ENCODE peak calls at places on chromosomes 2 and 18, in ten cellular contexts. N is keratinocyte, R is OCI-LY7, W is GM23248, F is endothelial cell of umbilical vein, C is GM23338, K is neural progenitor cell, U is astrocyte, S is mammary epithelial cell, B is PC-9. Z is an unnamed sample.
A peak's percentile ranks its signal among the peaks of the same experiment; 100 is the strongest.

GRCh38 chr2:219603784-219604183 is 6.1 kb downstream of the STK11IP start:
- DNase-seq in N (no peak), R (no peak), W (no peak), F (no peak), C (no peak), K (no peak), U (no peak), S (no peak), B (no peak), Z (no peak)

GRCh38 chr2:110114007-110114591 is 1.5 kb downstream of the MALL start:
- DNase-seq in N (no peak), R (no peak), W (peak; percentile 41), F (peak; percentile 59), C (peak; percentile 4), K (no peak), U (no peak), S (peak; percentile 62), B (peak; percentile 70), Z (no peak)

GRCh38 chr2:241218131-241219029 is 29.9 kb downstream of the ANO7 start:
- DNase-seq in N (no peak), R (peak; percentile 51), W (peak; percentile 70), F (peak; percentile 31), C (peak; percentile 84), K (peak; percentile 85), U (no peak), S (peak; percentile 12), B (peak; percentile 66), Z (peak; percentile 64)

GRCh38 chr2:8298783-8299182 is 383.1 kb upstream of the ID2 start:
- DNase-seq in N (no peak), R (peak; percentile 83), W (no peak), F (no peak), C (no peak), K (no peak), U (no peak), S (no peak), B (no peak), Z (peak; percentile 68)

GRCh38 chr18:4252840-4253239 is 202.3 kb downstream of the DLGAP1 start:
- DNase-seq in N (no peak), R (no peak), W (no peak), F (no peak), C (no peak), K (no peak), U (no peak), S (no peak), B (no peak), Z (no peak)

GRCh38 chr18:31407649-31408048 is 31.1 kb downstream of the DSG4 start:
- DNase-seq in N (no peak), R (no peak), W (no peak), F (no peak), C (no peak), K (no peak), U (no peak), S (peak; percentile 39), B (no peak), Z (no peak)

GRCh38 chr18:30094556-30094955 is 948.0 kb downstream of the DSC3 start:
- DNase-seq in N (no peak), R (no peak), W (peak; percentile 65), F (peak; percentile 60), C (peak; percentile 49), K (no peak), U (peak; percentile 49), S (peak; percentile 9), B (no peak), Z (no peak)

GRCh38 chr2:157692768-157693167 is 64.1 kb upstream of the ACVR1C start:
- DNase-seq in N (peak; percentile 82), R (no peak), W (peak; percentile 94), F (no peak), C (no peak), K (no peak), U (peak; percentile 99), S (peak; percentile 99), B (peak; percentile 45), Z (no peak)

GRCh38 chr2:207530160-207531023 is 630 bp downstream of the CREB1 start:
- DNase-seq in N (no peak), R (peak; percentile 71), W (peak; percentile 61), F (peak; percentile 60), C (peak; percentile 49), K (peak; percentile 86), U (no peak), S (peak; percentile 46), B (peak; percentile 35), Z (peak; percentile 82)

GRCh38 chr18:55763298-55763697 is 175.3 kb upstream of the TCF4 start:
- DNase-seq in N (peak; percentile 28), R (no peak), W (peak; percentile 60), F (peak; percentile 62), C (no peak), K (no peak), U (peak; percentile 87), S (peak; percentile 72), B (no peak), Z (no peak)

GRCh38 chr2:156331572-156332451 is 709 bp downstream of the NR4A2 start:
- DNase-seq in N (no peak), R (no peak), W (peak; percentile 93), F (peak; percentile 83), C (peak; percentile 77), K (peak; percentile 55), U (peak; percentile 70), S (peak; percentile 78), B (peak; percentile 59), Z (no peak)

GRCh38 chr18:79123948-79124347 is 54.8 kb downstream of the ATP9B start:
- DNase-seq in N (no peak), R (no peak), W (peak; percentile 8), F (no peak), C (no peak), K (no peak), U (peak; percentile 31), S (peak; percentile 17), B (no peak), Z (no peak)

GRCh38 chr2:53629527-53629926 is 138.1 kb upstream of the CHAC2 start:
- DNase-seq in N (no peak), R (no peak), W (no peak), F (no peak), C (no peak), K (peak; percentile 6), U (no peak), S (no peak), B (no peak), Z (no peak)

GRCh38 chr2:191263050-191263449 is 17.8 kb downstream of the MYO1B start:
- DNase-seq in N (no peak), R (no peak), W (no peak), F (no peak), C (no peak), K (no peak), U (peak; percentile 16), S (no peak), B (no peak), Z (no peak)

GRCh38 chr2:239195318-239195871 is 205.4 kb downstream of the HDAC4 start:
- DNase-seq in N (no peak), R (no peak), W (no peak), F (no peak), C (no peak), K (no peak), U (peak; percentile 5), S (no peak), B (no peak), Z (no peak)

GRCh38 chr2:85221291-85221690 is 88.1 kb downstream of the TCF7L1 start:
- DNase-seq in N (no peak), R (no peak), W (peak; percentile 14), F (no peak), C (no peak), K (no peak), U (no peak), S (no peak), B (no peak), Z (no peak)

GRCh38 chr2:141021109-141021508 is 1109.7 kb downstream of the LRP1B start:
- DNase-seq in N (peak; percentile 21), R (no peak), W (peak; percentile 88), F (peak; percentile 88), C (no peak), K (no peak), U (peak; percentile 79), S (peak; percentile 78), B (no peak), Z (no peak)
- H2AFZ ChIP-seq in N (peak overlapping the region; percentile 78), R (no peak overlapping the region), W (peak overlapping the region; percentile 74), F (peak overlapping the region; percentile 65), C (no peak overlapping the region), K (no peak overlapping the region), U (peak overlapping the region; percentile 57), S (peak overlapping the region; percentile 72), B (no peak overlapping the region), Z (no peak overlapping the region)

DNA sequence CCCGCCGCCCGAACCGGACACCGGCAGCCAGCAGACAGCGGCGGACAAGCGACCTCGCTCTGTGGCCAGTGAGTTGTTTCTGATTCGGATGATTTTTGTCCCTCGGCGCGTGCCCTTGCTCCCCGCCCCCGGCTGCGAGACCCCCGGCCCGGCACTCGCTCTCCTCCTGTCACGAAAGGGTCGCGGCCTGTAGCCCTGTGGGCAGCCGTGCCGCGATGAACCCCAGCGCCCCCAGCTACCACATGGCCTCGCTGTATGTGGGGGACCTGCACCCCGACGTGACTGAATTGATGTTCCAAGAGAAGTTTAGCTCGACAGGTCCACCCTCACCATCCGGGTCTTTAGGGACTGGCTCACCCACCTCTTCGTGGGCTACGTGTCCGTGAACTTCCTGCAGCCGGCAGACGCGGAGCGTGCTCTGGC is 1257.5 kb upstream of the ACVR2A start:
- DNase-seq in N (no peak), R (no peak), W (no peak), F (no peak), C (no peak), K (no peak), U (no peak), S (no peak), B (no peak), Z (no peak)
- H2AFZ ChIP-seq in N (no peak overlapping the region), R (no peak overlapping the region), W (no peak overlapping the region), F (no peak overlapping the region), C (no peak overlapping the region), K (no peak overlapping the region), U (no peak overlapping the region), S (no peak overlapping the region), B (no peak overlapping the region), Z (no peak overlapping the region)

DNA sequence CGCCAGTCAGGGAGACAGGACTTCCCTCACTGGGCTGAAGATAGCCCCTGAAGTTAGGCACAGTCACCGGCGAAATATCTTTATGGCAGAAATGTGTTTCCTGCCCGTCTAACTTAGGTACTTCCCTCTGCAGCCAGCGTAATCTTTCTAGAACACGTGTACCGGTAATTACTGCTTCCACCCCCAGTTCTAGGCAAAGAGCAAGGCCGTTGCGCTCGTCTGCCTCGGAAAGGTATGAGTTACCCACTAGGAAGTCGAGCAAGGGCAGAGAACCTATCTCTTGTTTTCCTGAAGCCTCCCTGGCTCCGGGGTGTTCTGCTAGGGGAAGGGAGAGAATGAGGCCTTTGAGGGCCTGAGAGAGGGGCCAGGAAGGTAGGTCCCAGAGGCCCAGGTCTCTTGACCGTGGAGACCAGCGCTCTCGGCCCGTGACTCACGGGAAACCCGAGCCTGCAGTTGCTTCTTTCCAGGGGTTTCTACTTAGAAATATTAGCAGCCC is 70.0 kb downstream of the TWSG1 start:
- DNase-seq in N (no peak), R (no peak), W (no peak), F (peak; percentile 94), C (no peak), K (no peak), U (peak; percentile 70), S (no peak), B (no peak), Z (no peak)
- H2AFZ ChIP-seq in N (no peak overlapping the region), R (no peak overlapping the region), W (no peak overlapping the region), F (no peak overlapping the region), C (no peak overlapping the region), K (no peak overlapping the region), U (no peak overlapping the region), S (no peak overlapping the region), B (no peak overlapping the region), Z (no peak overlapping the region)

DNA sequence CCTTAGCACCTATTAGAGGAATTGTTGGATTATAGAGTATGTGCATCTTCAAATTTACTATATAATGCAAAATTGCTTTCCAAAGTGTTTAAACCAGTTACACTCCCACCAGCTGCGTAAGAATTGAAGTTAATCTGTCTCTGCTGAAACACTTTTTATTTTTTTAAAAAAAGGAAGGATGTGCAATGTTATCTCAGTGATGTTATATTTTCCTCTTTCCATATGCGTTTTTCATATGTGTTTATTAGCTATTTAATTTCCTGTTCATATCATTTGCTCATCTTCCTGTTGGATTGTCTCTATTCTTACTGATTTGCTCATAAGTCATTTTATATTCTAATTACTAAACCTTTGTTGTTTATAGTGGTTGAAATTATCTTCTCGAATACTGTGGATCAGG is 63.2 kb upstream of the RFX8 start:
- DNase-seq in N (no peak), R (no peak), W (no peak), F (no peak), C (no peak), K (no peak), U (no peak), S (no peak), B (no peak), Z (no peak)
- H2AFZ ChIP-seq in N (no peak overlapping the region), R (no peak overlapping the region), W (no peak overlapping the region), F (no peak overlapping the region), C (no peak overlapping the region), K (no peak overlapping the region), U (no peak overlapping the region), S (no peak overlapping the region), B (no peak overlapping the region), Z (no peak overlapping the region)